ENCODE peak calls at places on chromosome 6, in five cellular contexts. One of them, this sample, is unnamed.

GRCh38 chr6:122809001-122809400 is 19.9 kb downstream of the SMPDL3A start:
- DNase-seq in DND-41: no peak
- DNase-seq in testis: no peak
- DNase-seq in heart left ventricle: no peak
- DNase-seq in left ventricle myocardium inferior: no peak
- DNase-seq in this sample: no peak

GRCh38 chr6:142155895-142156757 is 9.1 kb downstream of the VTA1 start:
- DNase-seq in testis: no peak
- DNase-seq in heart left ventricle: no peak
- DNase-seq in left ventricle myocardium inferior: no peak
- DNase-seq in DND-41: no peak
- DNase-seq in this sample: peak

GRCh38 chr6:150767585-150768164 is 97.8 kb upstream of the MTHFD1L start:
- DNase-seq in left ventricle myocardium inferior: no peak
- DNase-seq in testis: no peak
- DNase-seq in heart left ventricle: peak
- DNase-seq in DND-41: no peak
- DNase-seq in this sample: peak

GRCh38 chr6:161918154-161918553 is 644.3 kb upstream of the AGPAT4 start:
- DNase-seq in DND-41: no peak
- DNase-seq in left ventricle myocardium inferior: no peak
- DNase-seq in testis: no peak
- DNase-seq in heart left ventricle: no peak
- DNase-seq in this sample: no peak

GRCh38 chr6:122339661-122340060 is 59.8 kb upstream of the HSF2 start:
- DNase-seq in DND-41: no peak
- DNase-seq in left ventricle myocardium inferior: no peak
- DNase-seq in heart left ventricle: no peak
- DNase-seq in testis: no peak
- DNase-seq in this sample: no peak

GRCh38 chr6:21679761-21680265 is 86.3 kb downstream of the SOX4 start:
- DNase-seq in DND-41: no peak
- DNase-seq in testis: no peak
- DNase-seq in heart left ventricle: no peak
- DNase-seq in left ventricle myocardium inferior: no peak
- DNase-seq in this sample: peak

GRCh38 chr6:40754481-40755045 is 167.4 kb upstream of the LRFN2 start:
- DNase-seq in DND-41: no peak
- DNase-seq in testis: no peak
- DNase-seq in left ventricle myocardium inferior: no peak
- DNase-seq in heart left ventricle: no peak
- DNase-seq in this sample: no peak

GRCh38 chr6:47792216-47792733 is 10.4 kb downstream of the OPN5 start:
- DNase-seq in left ventricle myocardium inferior: no peak
- DNase-seq in testis: no peak
- DNase-seq in DND-41: no peak
- DNase-seq in heart left ventricle: no peak
- DNase-seq in this sample: no peak

GRCh38 chr6:163416640-163417253 is 2.2 kb downstream of the QKI start:
- DNase-seq in testis: peak
- DNase-seq in DND-41: peak
- DNase-seq in left ventricle myocardium inferior: no peak
- DNase-seq in heart left ventricle: peak
- DNase-seq in this sample: peak

GRCh38 chr6:36197739-36198221 is 1.2 kb downstream of the BRPF3 start:
- DNase-seq in testis: no peak
- DNase-seq in heart left ventricle: no peak
- DNase-seq in left ventricle myocardium inferior: no peak
- DNase-seq in DND-41: no peak
- DNase-seq in this sample: peak

GRCh38 chr6:138198430-138199091 is 19.7 kb downstream of the PBOV1 start:
- DNase-seq in testis: no peak
- DNase-seq in left ventricle myocardium inferior: no peak
- DNase-seq in DND-41: no peak
- DNase-seq in heart left ventricle: no peak
- DNase-seq in this sample: no peak

GRCh38 chr6:117373211-117373813 is 52.4 kb downstream of the ROS1 start:
- DNase-seq in DND-41: no peak
- DNase-seq in heart left ventricle: no peak
- DNase-seq in left ventricle myocardium inferior: no peak
- DNase-seq in testis: no peak
- DNase-seq in this sample: no peak

DNA sequence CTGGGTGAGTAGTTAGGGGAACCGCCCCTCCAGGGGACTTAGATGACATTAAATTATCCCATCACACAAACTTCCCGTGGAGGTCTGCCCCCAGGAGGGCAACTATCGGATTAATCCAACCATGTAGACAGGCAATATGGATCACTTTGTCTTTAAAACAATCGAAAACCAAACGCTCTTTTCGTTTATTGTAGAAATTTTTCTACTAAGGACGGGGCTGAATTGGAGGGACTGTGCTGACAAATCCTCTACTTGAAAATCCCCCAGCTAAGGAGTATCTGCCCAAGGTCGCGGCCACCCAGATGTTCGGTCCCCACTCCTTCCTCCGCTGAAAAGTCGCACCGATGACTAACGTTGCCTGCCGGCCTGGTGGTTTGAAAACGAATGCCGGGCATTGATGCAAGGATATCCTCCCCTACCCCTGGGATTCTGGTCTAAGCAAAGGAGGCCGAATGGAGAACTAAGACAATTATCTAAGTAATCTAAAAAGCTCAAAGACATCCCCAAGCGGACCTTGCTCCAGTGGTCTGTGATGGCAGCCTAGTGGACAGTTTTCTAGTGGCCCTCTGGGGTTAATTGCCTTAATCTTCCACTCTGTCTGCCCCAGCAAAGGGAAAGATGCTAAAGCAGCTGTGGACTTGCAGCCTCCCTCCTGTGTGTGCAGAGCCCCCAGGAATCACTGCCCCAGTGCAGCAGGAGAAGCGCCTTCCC is 3.7 kb upstream of the FOXC1 start:
- DNase-seq in testis: no peak
- DNase-seq in DND-41: no peak
- DNase-seq in heart left ventricle: no peak
- DNase-seq in left ventricle myocardium inferior: no peak
- DNase-seq in this sample: no peak
- H3K4me3 ChIP-seq in testis: no peak
- H3K4me3 ChIP-seq in DND-41: no peak
- H3K4me3 ChIP-seq in heart left ventricle: no peak
- H3K4me3 ChIP-seq in left ventricle myocardium inferior: no peak
- H3K4me3 ChIP-seq in this sample: no peak

DNA sequence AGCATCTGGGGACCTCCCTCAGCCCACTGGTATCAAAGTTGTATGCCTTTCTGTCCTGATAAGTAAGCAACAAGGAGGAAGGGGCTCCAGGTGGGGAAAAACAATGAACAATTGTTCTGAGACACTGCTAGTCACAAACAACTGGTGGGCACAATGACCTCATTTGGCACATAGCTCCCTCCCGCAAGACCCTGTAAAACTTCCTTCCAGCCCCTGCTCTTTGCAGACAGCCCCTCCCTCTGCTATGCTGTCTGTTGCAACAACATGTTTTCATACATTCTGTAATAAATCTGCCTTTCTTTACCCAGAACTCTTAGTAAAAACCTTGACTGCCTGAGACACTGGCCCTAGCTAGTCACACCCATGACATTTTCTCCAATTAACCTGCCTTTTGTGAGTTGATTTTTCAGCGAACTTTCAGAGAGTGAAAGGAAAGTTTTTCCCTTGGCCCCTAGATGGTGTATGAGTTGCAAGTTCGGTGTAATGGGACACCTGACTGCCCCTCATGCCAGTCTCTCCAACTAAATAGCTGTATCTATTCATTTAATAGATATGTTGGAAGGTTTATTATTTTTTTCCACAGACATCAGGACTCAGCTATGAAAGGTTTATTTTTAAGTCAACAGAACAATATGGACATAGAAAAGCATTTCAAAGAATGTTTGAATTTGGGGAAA is 142.3 kb upstream of the SLC22A16 start:
- DNase-seq in heart left ventricle: no peak
- DNase-seq in left ventricle myocardium inferior: no peak
- DNase-seq in testis: no peak
- DNase-seq in DND-41: no peak
- DNase-seq in this sample: peak
- TF ChIP-seq CTCF in heart left ventricle: no peak
- TF ChIP-seq CTCF in left ventricle myocardium inferior: peak
- TF ChIP-seq CTCF in testis: no peak
- TF ChIP-seq CTCF in DND-41: peak
- TF ChIP-seq CTCF in this sample: no peak

DNA sequence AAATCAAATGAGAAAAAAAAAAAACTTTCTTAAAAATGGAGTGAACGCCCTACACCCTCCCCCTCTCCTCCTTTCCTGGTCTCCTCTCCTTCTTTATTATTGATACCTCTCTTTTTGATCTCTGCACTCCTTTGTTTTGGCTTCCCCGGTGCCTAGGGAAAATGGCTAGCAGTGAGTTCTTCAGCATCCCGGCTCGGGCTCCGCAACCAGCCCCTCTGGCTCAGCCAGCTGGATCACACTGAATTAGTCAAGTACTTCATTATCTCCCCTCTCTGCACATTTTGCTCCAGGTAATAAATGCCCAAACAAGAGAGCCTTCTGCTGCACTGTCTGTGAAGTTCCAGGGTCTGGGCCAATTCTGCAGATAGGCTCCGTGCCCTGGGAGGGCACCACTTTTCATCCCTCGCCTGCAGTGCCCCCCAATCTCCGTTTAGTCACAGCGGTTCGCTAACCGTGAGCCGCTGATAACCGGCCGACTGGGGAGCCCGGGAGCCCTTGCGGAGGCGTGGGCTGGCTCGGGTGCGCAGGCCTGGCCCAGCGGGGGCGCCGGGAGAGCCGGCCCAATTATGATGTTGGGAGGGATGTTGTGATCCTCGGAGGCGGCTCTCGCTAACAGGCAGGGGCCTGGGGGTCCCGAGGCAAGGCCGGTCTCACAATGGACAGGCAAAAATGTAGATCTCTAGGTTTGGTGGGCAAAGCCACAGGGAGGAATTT is 301.8 kb downstream of the TFAP2A start:
- DNase-seq in left ventricle myocardium inferior: no peak
- DNase-seq in DND-41: no peak
- DNase-seq in heart left ventricle: no peak
- DNase-seq in testis: peak
- DNase-seq in this sample: no peak
- H3K4me3 ChIP-seq in left ventricle myocardium inferior: no peak
- H3K4me3 ChIP-seq in DND-41: no peak
- H3K4me3 ChIP-seq in heart left ventricle: no peak
- H3K4me3 ChIP-seq in testis: peak
- H3K4me3 ChIP-seq in this sample: no peak

GRCh38 chr6:5260661-5261544 is at the start of the genes FARS2 and LYRM4:
- DNase-seq in DND-41: peak
- DNase-seq in heart left ventricle: peak
- DNase-seq in left ventricle myocardium inferior: peak
- DNase-seq in testis: peak
- DNase-seq in this sample: peak
- TF ChIP-seq CTCF in DND-41: no peak
- TF ChIP-seq CTCF in heart left ventricle: no peak
- TF ChIP-seq CTCF in left ventricle myocardium inferior: peak
- TF ChIP-seq CTCF in testis: no peak
- TF ChIP-seq CTCF in this sample: peak

GRCh38 chr6:87182940-87183339 is 27.6 kb downstream of the ZNF292 start:
- DNase-seq in left ventricle myocardium inferior: no peak
- DNase-seq in heart left ventricle: no peak
- DNase-seq in testis: no peak
- DNase-seq in DND-41: no peak
- DNase-seq in this sample: no peak
- H3K4me3 ChIP-seq in left ventricle myocardium inferior: no peak
- H3K4me3 ChIP-seq in heart left ventricle: no peak
- H3K4me3 ChIP-seq in testis: no peak
- H3K4me3 ChIP-seq in DND-41: no peak
- H3K4me3 ChIP-seq in this sample: no peak

DNA sequence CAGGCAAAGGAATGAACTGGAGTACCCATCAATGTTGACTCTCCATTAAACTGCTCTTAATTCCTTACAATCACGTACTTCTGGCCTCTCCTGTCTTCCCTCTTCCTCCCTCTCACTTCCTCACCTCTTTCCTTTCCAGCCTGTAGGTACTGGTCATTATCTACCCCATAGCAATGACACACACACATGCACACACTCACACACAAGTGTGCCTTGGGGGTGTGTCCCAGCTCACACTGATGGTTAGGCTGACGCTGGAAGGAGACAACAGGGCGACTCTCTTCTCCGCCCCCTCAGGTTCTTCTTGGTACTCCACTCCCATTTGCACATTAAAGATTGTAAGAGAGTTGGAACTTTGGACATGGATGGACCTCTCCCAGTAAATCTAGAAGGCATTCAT is 14.0 kb upstream of the SERPINB9 start:
- DNase-seq in heart left ventricle: no peak
- DNase-seq in DND-41: no peak
- DNase-seq in testis: no peak
- DNase-seq in left ventricle myocardium inferior: no peak
- DNase-seq in this sample: no peak
- TF ChIP-seq CTCF in heart left ventricle: no peak
- TF ChIP-seq CTCF in DND-41: no peak
- TF ChIP-seq CTCF in testis: peak
- TF ChIP-seq CTCF in left ventricle myocardium inferior: no peak
- TF ChIP-seq CTCF in this sample: peak

GRCh38 chr6:158536891-158537798 is 22.7 kb upstream of the TMEM181 start:
- DNase-seq in heart left ventricle: peak
- DNase-seq in DND-41: no peak
- DNase-seq in left ventricle myocardium inferior: no peak
- DNase-seq in testis: peak
- DNase-seq in this sample: no peak
- H3K4me3 ChIP-seq in heart left ventricle: peak
- H3K4me3 ChIP-seq in DND-41: no peak
- H3K4me3 ChIP-seq in left ventricle myocardium inferior: peak
- H3K4me3 ChIP-seq in testis: peak
- H3K4me3 ChIP-seq in this sample: peak

This sample was measured in fibroblast of the aortic adventitia.